ENCODE peak calls at places on chromosome 19, in five cellular contexts. X is stimulated activated naive CD4-positive, alpha-beta T cell; J is HCT116; L is activated CD4-positive, alpha-beta T cell treated with anti-CD3 and anti-CD28 coated beads, Interleukin-2, amount 10 ng/mL, durations not matched to agents 7 days and 5 days; G is NT2/D1. D is an unnamed sample.

GRCh38 chr19:41421314-41421713 is 5.9 kb downstream of the B3GNT8 start:
- DNase-seq in X (no peak), J (no peak), L (no peak), G (no peak), D (no peak)

GRCh38 chr19:14632286-14632685 is 42.4 kb downstream of the ADGRE3 start:
- DNase-seq in J (peak), X (no peak), L (no peak), G (peak), D (no peak)

GRCh38 chr19:13588953-13589833 is 82.9 kb upstream of the CACNA1A start:
- DNase-seq in X (peak), L (peak), J (peak), G (peak), D (peak)

GRCh38 chr19:49070416-49070815 is 2.1 kb downstream of the KCNA7 start:
- DNase-seq in X (no peak), L (no peak), J (no peak), G (no peak), D (no peak)

GRCh38 chr19:3336680-3337523 is 29.5 kb upstream of the NFIC start:
- DNase-seq in J (no peak), G (no peak), X (no peak), L (no peak), D (no peak)

GRCh38 chr19:48372904-48373303 is 8.7 kb downstream of the SYNGR4 start:
- DNase-seq in G (no peak), J (no peak), X (no peak), L (no peak), D (no peak)

GRCh38 chr19:10115392-10116084 is 4.0 kb downstream of the P2RY11 start:
- DNase-seq in X (no peak), J (no peak), L (no peak), G (no peak), D (no peak)

GRCh38 chr19:33612928-33613327 is 8.8 kb upstream of the CHST8 start:
- DNase-seq in J (no peak), X (no peak), G (no peak), L (no peak), D (no peak)

GRCh38 chr19:55590621-55591020 is 8.7 kb downstream of the FIZ1 start:
- DNase-seq in L (no peak), J (peak), G (no peak), X (no peak), D (no peak)

GRCh38 chr19:31261651-31262331 is 87.4 kb downstream of the TSHZ3 start:
- DNase-seq in L (no peak), J (no peak), G (no peak), X (no peak), D (no peak)

GRCh38 chr19:23273022-23273593 is 22.9 kb upstream of the ZNF724 start:
- DNase-seq in X (no peak), J (no peak), G (no peak), L (peak), D (no peak)

GRCh38 chr19:45693168-45693788 is 812 bp downstream of the QPCTL start:
- DNase-seq in J (no peak), G (no peak), L (peak), X (peak), D (no peak)

GRCh38 chr19:11008111-11008510 is 47.3 kb downstream of the SMARCA4 start:
- DNase-seq in G (no peak), J (no peak), X (no peak), L (no peak), D (no peak)

GRCh38 chr19:13705928-13706447 is 58.3 kb upstream of the MRI1 start:
- DNase-seq in G (no peak), L (no peak), J (no peak), X (no peak), D (no peak)

GRCh38 chr19:21767065-21767800 is at the start of gene ZNF100:
- DNase-seq in G (peak), J (peak), L (peak), X (peak), D (peak)

GRCh38 chr19:51799998-51800848 is 5.3 kb downstream of the FPR3 start:
- DNase-seq in J (no peak), L (no peak), X (no peak), G (no peak), D (no peak)

GRCh38 chr19:48393559-48394330 is at the start of gene GRIN2D:
- DNase-seq in J (no peak), X (no peak), G (no peak), L (no peak), D (no peak)

GRCh38 chr19:41597600-41598041 is 21.7 kb downstream of the CEACAM21 start:
- DNase-seq in L (peak), X (peak), G (peak), J (peak), D (peak)

D was measured in GM18507.